ENCODE peak calls at places on chromosome 2, in six cellular contexts. One of them, this sample, is unnamed.

GRCh38 chr2:107361951-107362350 is 464.7 kb upstream of the RGPD4 start:
- DNase-seq in CD8-positive, alpha-beta memory T cell: no peak
- DNase-seq in hippocampal formation: no peak
- DNase-seq in foreskin fibroblast: no peak
- DNase-seq in T-cell: no peak
- DNase-seq in astrocyte: peak; percentile 16
- DNase-seq in this sample: no peak

GRCh38 chr2:133476931-133477613 is 91.2 kb downstream of the NCKAP5 start:
- DNase-seq in T-cell: no peak
- DNase-seq in CD8-positive, alpha-beta memory T cell: no peak
- DNase-seq in astrocyte: no peak
- DNase-seq in foreskin fibroblast: no peak
- DNase-seq in hippocampal formation: no peak
- DNase-seq in this sample: no peak

GRCh38 chr2:109322111-109322510 is 193.1 kb downstream of the SH3RF3 start:
- DNase-seq in CD8-positive, alpha-beta memory T cell: no peak
- DNase-seq in hippocampal formation: peak; percentile 46
- DNase-seq in astrocyte: peak; percentile 82
- DNase-seq in foreskin fibroblast: peak; percentile 98
- DNase-seq in T-cell: no peak
- DNase-seq in this sample: no peak

GRCh38 chr2:25304339-25304728 is 37.4 kb downstream of the DNMT3A start:
- DNase-seq in astrocyte: no peak
- DNase-seq in T-cell: no peak
- DNase-seq in CD8-positive, alpha-beta memory T cell: no peak
- DNase-seq in foreskin fibroblast: peak; percentile 56
- DNase-seq in hippocampal formation: no peak
- DNase-seq in this sample: no peak

GRCh38 chr2:219125225-219125885 is 35.3 kb downstream of the NHEJ1 start:
- DNase-seq in astrocyte: peak; percentile 97
- DNase-seq in foreskin fibroblast: peak; percentile 95
- DNase-seq in CD8-positive, alpha-beta memory T cell: no peak
- DNase-seq in T-cell: no peak
- DNase-seq in hippocampal formation: no peak
- DNase-seq in this sample: no peak

GRCh38 chr2:41872646-41873045 is 175.2 kb upstream of the PKDCC start:
- DNase-seq in T-cell: no peak
- DNase-seq in foreskin fibroblast: no peak
- DNase-seq in astrocyte: peak; percentile 62
- DNase-seq in CD8-positive, alpha-beta memory T cell: no peak
- DNase-seq in hippocampal formation: no peak
- DNase-seq in this sample: no peak

GRCh38 chr2:27887122-27887521 is 3.1 kb downstream of the RBKS start:
- DNase-seq in astrocyte: no peak
- DNase-seq in CD8-positive, alpha-beta memory T cell: no peak
- DNase-seq in hippocampal formation: no peak
- DNase-seq in foreskin fibroblast: no peak
- DNase-seq in T-cell: no peak
- DNase-seq in this sample: no peak

GRCh38 chr2:190488516-190489220 is 45.9 kb downstream of the NEMP2 start:
- DNase-seq in T-cell: no peak
- DNase-seq in astrocyte: no peak
- DNase-seq in CD8-positive, alpha-beta memory T cell: no peak
- DNase-seq in hippocampal formation: no peak
- DNase-seq in foreskin fibroblast: no peak
- DNase-seq in this sample: no peak

GRCh38 chr2:196990092-196990491 is 63.6 kb upstream of the PGAP1 start:
- DNase-seq in astrocyte: no peak
- DNase-seq in hippocampal formation: no peak
- DNase-seq in CD8-positive, alpha-beta memory T cell: no peak
- DNase-seq in foreskin fibroblast: no peak
- DNase-seq in T-cell: no peak
- DNase-seq in this sample: no peak

GRCh38 chr2:108542071-108542470 is 7.8 kb downstream of the LIMS1 start:
- DNase-seq in T-cell: no peak
- DNase-seq in astrocyte: peak; percentile 71
- DNase-seq in CD8-positive, alpha-beta memory T cell: no peak
- DNase-seq in foreskin fibroblast: peak; percentile 33
- DNase-seq in hippocampal formation: no peak
- DNase-seq in this sample: no peak